ENCODE peak calls at places on chromosomes 1 and 21, in ten cellular contexts. X is Caki2; J is posterior cingulate gyrus; Q is caudate nucleus; V is choroid plexus epithelial cell; E is 8988T; F is T-helper 2 cell; Z is central memory CD4-positive, alpha-beta T cell; S is cerebellar cortex; A is stimulated activated CD8-positive, alpha-beta memory T cell treated with anti-CD3 and anti-CD28 coated beads, Interleukin-7, amount 100 ng/mL, for 48 hours. M is an unnamed sample.

GRCh38 chr1:231236938-231237337 is 4.1 kb upstream of the GNPAT start:
- DNase-seq in X (no peak), J (no peak), Q (no peak), V (no peak), E (no peak), F (no peak), Z (no peak), S (no peak), A (no peak), M (no peak)

GRCh38 chr1:169795687-169796086 is 980 bp upstream of the METTL18 start:
- DNase-seq in X (no peak), J (no peak), Q (no peak), V (no peak), E (no peak), F (no peak), Z (no peak), S (no peak), A (no peak), M (no peak)

GRCh38 chr1:23727362-23727811 is 15.9 kb upstream of the ELOA start:
- DNase-seq in X (no peak), J (no peak), Q (no peak), V (peak), E (no peak), F (no peak), Z (no peak), S (no peak), A (no peak), M (no peak)

GRCh38 chr1:150362721-150363425 is 1.1 kb upstream of the RPRD2 start:
- DNase-seq in X (no peak), J (no peak), Q (no peak), V (no peak), E (no peak), F (peak), Z (no peak), S (no peak), A (no peak), M (peak)

GRCh38 chr21:34939673-34940321 is 109.3 kb downstream of the RUNX1 start:
- DNase-seq in X (no peak), J (no peak), Q (no peak), V (no peak), E (no peak), F (no peak), Z (no peak), S (no peak), A (no peak), M (peak)

GRCh38 chr1:110594466-110595076 is 11.6 kb downstream of the KCNA2 start:
- DNase-seq in X (no peak), J (peak), Q (peak), V (no peak), E (no peak), F (no peak), Z (no peak), S (peak), A (no peak), M (no peak)

GRCh38 chr1:26097696-26098095 is 13.9 kb upstream of the PDIK1L start:
- DNase-seq in X (peak), J (no peak), Q (no peak), V (peak), E (no peak), F (no peak), Z (no peak), S (no peak), A (no peak), M (peak)

GRCh38 chr1:62462370-62462769 is 25.5 kb downstream of the USP1 start:
- DNase-seq in X (no peak), J (no peak), Q (no peak), V (no peak), E (no peak), F (no peak), Z (no peak), S (no peak), A (no peak), M (no peak)

GRCh38 chr21:41537356-41537755 is 29.4 kb upstream of the TMPRSS2 start:
- DNase-seq in X (no peak), J (no peak), Q (no peak), V (no peak), E (no peak), F (no peak), Z (no peak), S (no peak), A (no peak), M (peak)

GRCh38 chr21:34815831-34816700 is 147.3 kb downstream of the CLIC6 start:
- DNase-seq in X (no peak), J (no peak), Q (no peak), V (no peak), E (no peak), F (no peak), Z (no peak), S (no peak), A (no peak), M (no peak)

GRCh38 chr21:26961704-26962103 is 5.2 kb downstream of the ADAMTS5 start:
- DNase-seq in X (no peak), J (no peak), Q (no peak), V (no peak), E (no peak), F (no peak), Z (no peak), S (no peak), A (no peak), M (no peak)

GRCh38 chr21:46038871-46039397 is 57.4 kb downstream of the COL6A1 start:
- DNase-seq in X (no peak), J (no peak), Q (no peak), V (peak), E (no peak), F (no peak), Z (no peak), S (no peak), A (no peak), M (no peak)

GRCh38 chr1:61951731-61952585 is 209.7 kb downstream of the PATJ start:
- DNase-seq in X (peak), J (no peak), Q (no peak), V (peak), E (no peak), F (no peak), Z (no peak), S (peak), A (no peak), M (peak)

GRCh38 chr1:207670997-207671396 is 26.1 kb downstream of the CR1L start:
- DNase-seq in X (peak), J (no peak), Q (no peak), V (no peak), E (no peak), F (no peak), Z (no peak), S (no peak), A (no peak), M (no peak)

GRCh38 chr1:58885998-58886397 is 102.2 kb upstream of the JUN start:
- DNase-seq in X (no peak), J (peak), Q (no peak), V (peak), E (no peak), F (no peak), Z (no peak), S (no peak), A (no peak), M (no peak)

GRCh38 chr1:24955161-24955560 is 25.1 kb upstream of the RUNX3 start:
- DNase-seq in X (no peak), J (no peak), Q (no peak), V (peak), E (no peak), F (no peak), Z (peak), S (no peak), A (peak), M (no peak)

GRCh38 chr1:58249729-58250586 is 296.6 kb downstream of the OMA1 start:
- DNase-seq in X (no peak), J (peak), Q (peak), V (peak), E (no peak), F (no peak), Z (no peak), S (peak), A (peak), M (no peak)

GRCh38 chr21:38487906-38488639 is 10.2 kb downstream of the ERG start:
- DNase-seq in X (no peak), J (no peak), Q (no peak), V (no peak), E (no peak), F (no peak), Z (no peak), S (no peak), A (no peak), M (peak)

GRCh38 chr1:117612517-117613248 is 6.8 kb downstream of the TENT5C start:
- DNase-seq in X (peak), J (no peak), Q (no peak), V (no peak), E (no peak), F (no peak), Z (no peak), S (no peak), A (no peak), M (no peak)